ENCODE peak calls at places on chromosomes 12 and 14, in five cellular contexts. One of them, this sample, is unnamed.

GRCh38 chr14:94412671-94413638 is 24.6 kb upstream of the SERPINA1 start:
- DNase-seq in left ventricle myocardium inferior: no peak
- DNase-seq in GM10248: no peak
- DNase-seq in ovary: no peak
- DNase-seq in mesothelial cell of epicardium: no peak
- DNase-seq in this sample: no peak

GRCh38 chr12:30847259-30847658 is 79.3 kb upstream of the TSPAN11 start:
- DNase-seq in left ventricle myocardium inferior: no peak
- DNase-seq in GM10248: no peak
- DNase-seq in ovary: no peak
- DNase-seq in mesothelial cell of epicardium: no peak
- DNase-seq in this sample: peak

GRCh38 chr12:1797011-1797901 is 23.1 kb upstream of the LRTM2 start:
- DNase-seq in left ventricle myocardium inferior: peak
- DNase-seq in GM10248: peak
- DNase-seq in ovary: peak
- DNase-seq in mesothelial cell of epicardium: no peak
- DNase-seq in this sample: peak

GRCh38 chr12:110581951-110582285 is 1.2 kb downstream of the PPTC7 start:
- DNase-seq in left ventricle myocardium inferior: no peak
- DNase-seq in GM10248: no peak
- DNase-seq in ovary: no peak
- DNase-seq in mesothelial cell of epicardium: no peak
- DNase-seq in this sample: peak

GRCh38 chr12:76872415-76872814 is 6.4 kb downstream of the CSRP2 start:
- DNase-seq in left ventricle myocardium inferior: no peak
- DNase-seq in GM10248: no peak
- DNase-seq in ovary: no peak
- DNase-seq in mesothelial cell of epicardium: no peak
- DNase-seq in this sample: no peak

GRCh38 chr12:28552472-28553061 is 362.3 kb downstream of the CCDC91 start:
- DNase-seq in left ventricle myocardium inferior: no peak
- DNase-seq in GM10248: no peak
- DNase-seq in ovary: no peak
- DNase-seq in mesothelial cell of epicardium: no peak
- DNase-seq in this sample: no peak

GRCh38 chr14:37720131-37720530 is 124.7 kb downstream of the TTC6 start:
- DNase-seq in left ventricle myocardium inferior: no peak
- DNase-seq in GM10248: no peak
- DNase-seq in ovary: no peak
- DNase-seq in mesothelial cell of epicardium: no peak
- DNase-seq in this sample: no peak

GRCh38 chr12:67161322-67161918 is 107.7 kb upstream of the CAND1 start:
- DNase-seq in left ventricle myocardium inferior: no peak
- DNase-seq in GM10248: peak
- DNase-seq in ovary: no peak
- DNase-seq in mesothelial cell of epicardium: no peak
- DNase-seq in this sample: peak

GRCh38 chr14:85528080-85528881 is 1.7 kb upstream of the FLRT2 start:
- DNase-seq in left ventricle myocardium inferior: no peak
- DNase-seq in GM10248: no peak
- DNase-seq in ovary: peak
- DNase-seq in mesothelial cell of epicardium: no peak
- DNase-seq in this sample: no peak

GRCh38 chr14:64465856-64466554 is 706 bp downstream of the AKAP5 start:
- DNase-seq in left ventricle myocardium inferior: no peak
- DNase-seq in GM10248: no peak
- DNase-seq in ovary: no peak
- DNase-seq in mesothelial cell of epicardium: peak
- DNase-seq in this sample: no peak

GRCh38 chr12:77685112-77685511 is 145.6 kb upstream of the NAV3 start:
- DNase-seq in left ventricle myocardium inferior: no peak
- DNase-seq in GM10248: peak
- DNase-seq in ovary: peak
- DNase-seq in mesothelial cell of epicardium: peak
- DNase-seq in this sample: peak

GRCh38 chr12:107612508-107612907 is 73.1 kb upstream of the PWP1 start:
- DNase-seq in left ventricle myocardium inferior: no peak
- DNase-seq in GM10248: no peak
- DNase-seq in ovary: no peak
- DNase-seq in mesothelial cell of epicardium: no peak
- DNase-seq in this sample: no peak

GRCh38 chr12:101566318-101566717 is 28.5 kb upstream of the MYBPC1 start:
- DNase-seq in left ventricle myocardium inferior: no peak
- DNase-seq in GM10248: no peak
- DNase-seq in ovary: no peak
- DNase-seq in mesothelial cell of epicardium: no peak
- DNase-seq in this sample: peak

GRCh38 chr14:47948981-47949380 is 273.6 kb upstream of the MDGA2 start:
- DNase-seq in left ventricle myocardium inferior: no peak
- DNase-seq in GM10248: no peak
- DNase-seq in ovary: no peak
- DNase-seq in mesothelial cell of epicardium: no peak
- DNase-seq in this sample: no peak

GRCh38 chr14:105066285-105067071 is 1.2 kb upstream of the GPR132 start:
- DNase-seq in left ventricle myocardium inferior: no peak
- DNase-seq in GM10248: no peak
- DNase-seq in ovary: no peak
- DNase-seq in mesothelial cell of epicardium: no peak
- DNase-seq in this sample: peak

GRCh38 chr14:90568405-90568804 is 171.6 kb downstream of the CALM1 start:
- DNase-seq in left ventricle myocardium inferior: no peak
- DNase-seq in GM10248: no peak
- DNase-seq in ovary: no peak
- DNase-seq in mesothelial cell of epicardium: no peak
- DNase-seq in this sample: no peak

GRCh38 chr12:49662998-49663843 is 39.9 kb downstream of the PRPF40B start:
- DNase-seq in left ventricle myocardium inferior: peak
- DNase-seq in GM10248: peak
- DNase-seq in ovary: peak
- DNase-seq in mesothelial cell of epicardium: no peak
- DNase-seq in this sample: peak

GRCh38 chr14:53786045-53786444 is 170.6 kb downstream of the BMP4 start:
- DNase-seq in left ventricle myocardium inferior: no peak
- DNase-seq in GM10248: no peak
- DNase-seq in ovary: no peak
- DNase-seq in mesothelial cell of epicardium: no peak
- DNase-seq in this sample: no peak

GRCh38 chr12:121005346-121005815 is 10.9 kb downstream of the C12orf43 start:
- DNase-seq in left ventricle myocardium inferior: no peak
- DNase-seq in GM10248: peak
- DNase-seq in ovary: no peak
- DNase-seq in mesothelial cell of epicardium: no peak
- DNase-seq in this sample: peak

GRCh38 chr12:20097561-20097960 is 270.8 kb upstream of the PDE3A start:
- DNase-seq in left ventricle myocardium inferior: no peak
- DNase-seq in GM10248: peak
- DNase-seq in ovary: no peak
- DNase-seq in mesothelial cell of epicardium: no peak
- DNase-seq in this sample: no peak

GRCh38 chr12:100675432-100675831 is 101.9 kb downstream of the GAS2L3 start:
- DNase-seq in left ventricle myocardium inferior: no peak
- DNase-seq in GM10248: no peak
- DNase-seq in ovary: no peak
- DNase-seq in mesothelial cell of epicardium: peak
- DNase-seq in this sample: peak

GRCh38 chr14:93954900-93955891 is 21.2 kb downstream of the ASB2 start:
- DNase-seq in left ventricle myocardium inferior: no peak
- DNase-seq in GM10248: peak
- DNase-seq in ovary: no peak
- DNase-seq in mesothelial cell of epicardium: no peak
- DNase-seq in this sample: peak

GRCh38 chr12:64029013-64029857 is 184.7 kb downstream of the SRGAP1 start:
- DNase-seq in left ventricle myocardium inferior: no peak
- DNase-seq in GM10248: no peak
- DNase-seq in ovary: no peak
- DNase-seq in mesothelial cell of epicardium: no peak
- DNase-seq in this sample: no peak

GRCh38 chr12:115963030-115963480 is 314.4 kb downstream of the MED13L start:
- DNase-seq in left ventricle myocardium inferior: no peak
- DNase-seq in GM10248: no peak
- DNase-seq in ovary: no peak
- DNase-seq in mesothelial cell of epicardium: no peak
- DNase-seq in this sample: no peak

GRCh38 chr12:123445388-123446344 is 9.2 kb upstream of the RILPL2 start:
- DNase-seq in left ventricle myocardium inferior: peak
- DNase-seq in GM10248: no peak
- DNase-seq in ovary: no peak
- DNase-seq in mesothelial cell of epicardium: no peak
- DNase-seq in this sample: no peak

GRCh38 chr12:2051700-2052625 is 824 bp upstream of the CACNA1C start:
- DNase-seq in left ventricle myocardium inferior: no peak
- DNase-seq in GM10248: no peak
- DNase-seq in ovary: no peak
- DNase-seq in mesothelial cell of epicardium: peak
- DNase-seq in this sample: no peak

GRCh38 chr12:102808412-102808811 is 108.6 kb downstream of the PAH start:
- DNase-seq in left ventricle myocardium inferior: no peak
- DNase-seq in GM10248: no peak
- DNase-seq in ovary: no peak
- DNase-seq in mesothelial cell of epicardium: no peak
- DNase-seq in this sample: no peak

GRCh38 chr14:43778956-43779639 is 728.0 kb downstream of the FSCB start:
- DNase-seq in left ventricle myocardium inferior: no peak
- DNase-seq in GM10248: no peak
- DNase-seq in ovary: no peak
- DNase-seq in mesothelial cell of epicardium: no peak
- DNase-seq in this sample: no peak

GRCh38 chr14:43778607-43778955 is 728.5 kb downstream of the FSCB start:
- DNase-seq in left ventricle myocardium inferior: no peak
- DNase-seq in GM10248: no peak
- DNase-seq in ovary: no peak
- DNase-seq in mesothelial cell of epicardium: no peak
- DNase-seq in this sample: no peak
- TF ChIP-seq CTCF in left ventricle myocardium inferior: no peak
- TF ChIP-seq CTCF in GM10248: no peak
- TF ChIP-seq CTCF in ovary: no peak
- TF ChIP-seq CTCF in mesothelial cell of epicardium: no peak
- TF ChIP-seq CTCF in this sample: no peak

GRCh38 chr14:59017285-59017965 is 171.0 kb upstream of the DAAM1 start:
- DNase-seq in left ventricle myocardium inferior: no peak
- DNase-seq in GM10248: no peak
- DNase-seq in ovary: no peak
- DNase-seq in mesothelial cell of epicardium: no peak
- DNase-seq in this sample: no peak

GRCh38 chr14:59018460-59018859 is 170.0 kb upstream of the DAAM1 start:
- DNase-seq in left ventricle myocardium inferior: no peak
- DNase-seq in GM10248: no peak
- DNase-seq in ovary: no peak
- DNase-seq in mesothelial cell of epicardium: no peak
- DNase-seq in this sample: no peak

GRCh38 chr14:59022144-59022543 is 166.3 kb upstream of the DAAM1 start:
- DNase-seq in left ventricle myocardium inferior: no peak
- DNase-seq in GM10248: no peak
- DNase-seq in ovary: no peak
- DNase-seq in mesothelial cell of epicardium: no peak
- DNase-seq in this sample: no peak

GRCh38 chr14:59018978-59019377 is 169.5 kb upstream of the DAAM1 start:
- DNase-seq in left ventricle myocardium inferior: no peak
- DNase-seq in GM10248: no peak
- DNase-seq in ovary: no peak
- DNase-seq in mesothelial cell of epicardium: no peak
- DNase-seq in this sample: no peak

DNA sequence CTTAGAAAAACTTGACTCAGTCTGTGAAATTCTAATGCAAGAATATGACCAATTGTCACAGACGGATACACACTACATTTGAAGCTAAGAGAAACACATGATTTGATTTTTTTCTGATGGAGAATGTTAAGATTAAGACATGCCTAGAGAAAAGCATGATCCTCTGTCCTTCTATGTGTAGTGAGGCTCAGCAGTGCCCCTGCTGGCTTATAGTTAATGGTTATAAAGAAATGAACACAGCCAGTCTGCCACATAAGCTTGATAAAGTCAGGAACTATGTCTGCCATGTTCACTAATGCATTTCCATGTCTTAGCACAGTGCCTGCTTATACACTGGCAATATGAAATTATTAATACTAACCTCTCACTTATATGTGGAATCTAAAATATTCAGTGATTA is 168.1 kb upstream of the DAAM1 start:
- DNase-seq in left ventricle myocardium inferior: no peak
- DNase-seq in GM10248: no peak
- DNase-seq in ovary: no peak
- DNase-seq in mesothelial cell of epicardium: no peak
- DNase-seq in this sample: peak
- TF ChIP-seq CTCF in left ventricle myocardium inferior: peak
- TF ChIP-seq CTCF in GM10248: peak
- TF ChIP-seq CTCF in ovary: no peak
- TF ChIP-seq CTCF in mesothelial cell of epicardium: no peak
- TF ChIP-seq CTCF in this sample: peak

DNA sequence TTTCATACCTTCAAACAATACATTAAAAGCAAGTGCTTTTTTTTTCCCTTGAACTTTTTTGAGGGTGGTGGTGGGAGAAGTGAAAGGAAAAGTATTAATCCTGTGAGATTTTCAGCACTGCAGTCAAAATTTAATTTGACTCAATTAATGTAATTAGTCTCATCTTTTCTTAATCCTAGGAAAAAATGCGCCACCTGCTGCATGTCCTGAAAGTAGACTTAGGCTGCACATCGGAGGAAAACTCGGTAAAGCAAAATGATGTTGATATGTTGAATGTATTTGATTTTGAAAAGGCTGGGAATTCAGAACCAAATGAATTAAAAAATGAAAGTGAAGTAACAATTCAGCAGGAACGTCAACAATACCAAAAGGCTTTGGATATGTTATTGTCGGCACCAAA is 52.2 kb downstream of the SPATA7 start:
- DNase-seq in left ventricle myocardium inferior: no peak
- DNase-seq in GM10248: no peak
- DNase-seq in ovary: no peak
- DNase-seq in mesothelial cell of epicardium: no peak
- DNase-seq in this sample: peak
- TF ChIP-seq CTCF in left ventricle myocardium inferior: no peak
- TF ChIP-seq CTCF in GM10248: no peak
- TF ChIP-seq CTCF in ovary: no peak
- TF ChIP-seq CTCF in mesothelial cell of epicardium: no peak
- TF ChIP-seq CTCF in this sample: no peak

DNA sequence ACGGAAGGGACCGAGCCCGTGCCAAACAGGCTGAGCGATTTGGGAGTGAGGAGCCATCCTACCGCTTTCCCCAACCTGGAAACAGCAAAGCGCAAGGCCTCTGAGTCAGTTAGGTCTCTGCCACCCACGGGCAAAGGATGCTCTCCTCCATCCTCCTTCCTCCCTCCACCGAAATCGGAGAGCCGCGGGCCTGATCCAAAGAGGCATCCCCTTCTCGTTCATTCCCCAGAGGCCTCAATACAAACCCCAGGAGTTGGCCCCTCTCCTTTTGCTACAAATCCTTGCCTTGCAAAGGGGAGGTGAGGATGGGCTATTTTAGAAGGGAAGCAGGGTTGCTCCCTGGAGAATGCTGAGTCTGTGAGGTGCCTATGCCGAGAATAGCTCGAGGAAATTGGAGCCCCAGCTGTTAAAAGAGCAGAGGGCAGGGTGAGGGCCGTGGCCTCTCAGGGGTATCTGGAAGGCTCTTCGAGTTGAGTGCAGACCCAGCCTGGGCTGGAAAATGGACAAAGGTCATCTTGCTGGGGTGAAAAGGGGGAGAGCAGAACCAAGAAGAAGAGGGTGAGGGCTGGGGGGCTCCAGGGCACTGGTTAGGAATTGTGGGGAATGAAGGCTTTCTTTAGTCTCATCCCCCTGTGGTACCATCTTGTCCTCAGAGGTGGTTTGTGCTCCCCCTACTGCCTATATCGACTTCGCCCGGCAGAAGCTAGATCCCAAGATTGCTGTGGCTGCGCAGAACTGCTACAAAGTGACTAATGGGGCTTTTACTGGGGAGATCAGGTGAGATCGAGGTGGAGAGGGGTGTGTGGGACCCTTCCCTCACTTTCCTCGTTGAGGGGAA is 1.1 kb downstream of the TPI1 start:
- DNase-seq in left ventricle myocardium inferior: no peak
- DNase-seq in GM10248: no peak
- DNase-seq in ovary: no peak
- DNase-seq in mesothelial cell of epicardium: no peak
- DNase-seq in this sample: peak
- TF ChIP-seq CTCF in left ventricle myocardium inferior: no peak
- TF ChIP-seq CTCF in GM10248: no peak
- TF ChIP-seq CTCF in ovary: no peak
- TF ChIP-seq CTCF in mesothelial cell of epicardium: no peak
- TF ChIP-seq CTCF in this sample: no peak